ENCODE peak calls at places on chromosomes 1 and 21, in eight cellular contexts. One of them, this sample, is unnamed.
A peak's percentile ranks its signal among the peaks of the same experiment; 100 is the strongest.

GRCh38 chr1:183590225-183591191 is at the start of gene NCF2:
- DNase-seq in RWPE2: no peak
- DNase-seq in H9: no peak
- DNase-seq in cardiac muscle cell: no peak
- DNase-seq in left ventricle myocardium inferior: no peak
- DNase-seq in heart left ventricle: peak; percentile 46
- DNase-seq in ovary: no peak
- DNase-seq in adipocyte: no peak
- DNase-seq in this sample: no peak

GRCh38 chr1:90763506-90763905 is 46.4 kb upstream of the BARHL2 start:
- DNase-seq in RWPE2: no peak
- DNase-seq in H9: no peak
- DNase-seq in cardiac muscle cell: no peak
- DNase-seq in left ventricle myocardium inferior: no peak
- DNase-seq in heart left ventricle: no peak
- DNase-seq in ovary: no peak
- DNase-seq in adipocyte: no peak
- DNase-seq in this sample: no peak

GRCh38 chr1:14896381-14897079 is 257.0 kb upstream of the TMEM51 start:
- DNase-seq in RWPE2: no peak
- DNase-seq in H9: no peak
- DNase-seq in cardiac muscle cell: peak; percentile 24
- DNase-seq in left ventricle myocardium inferior: no peak
- DNase-seq in heart left ventricle: no peak
- DNase-seq in ovary: no peak
- DNase-seq in adipocyte: no peak
- DNase-seq in this sample: no peak

GRCh38 chr21:43712268-43712942 is 6.5 kb upstream of the PDXK start:
- DNase-seq in RWPE2: peak; percentile 88
- DNase-seq in H9: peak; percentile 32
- DNase-seq in cardiac muscle cell: no peak
- DNase-seq in left ventricle myocardium inferior: no peak
- DNase-seq in heart left ventricle: no peak
- DNase-seq in ovary: no peak
- DNase-seq in adipocyte: peak; percentile 55
- DNase-seq in this sample: no peak

GRCh38 chr1:5526385-5526750 is 465.9 kb downstream of the NPHP4 start:
- DNase-seq in RWPE2: no peak
- DNase-seq in H9: no peak
- DNase-seq in cardiac muscle cell: no peak
- DNase-seq in left ventricle myocardium inferior: no peak
- DNase-seq in heart left ventricle: no peak
- DNase-seq in ovary: no peak
- DNase-seq in adipocyte: no peak
- DNase-seq in this sample: no peak

GRCh38 chr1:150083907-150084306 is 16.3 kb downstream of the VPS45 start:
- DNase-seq in RWPE2: no peak
- DNase-seq in H9: no peak
- DNase-seq in cardiac muscle cell: no peak
- DNase-seq in left ventricle myocardium inferior: no peak
- DNase-seq in heart left ventricle: no peak
- DNase-seq in ovary: no peak
- DNase-seq in adipocyte: no peak
- DNase-seq in this sample: no peak

GRCh38 chr1:244735404-244735803 is 82.5 kb downstream of the DESI2 start:
- DNase-seq in RWPE2: no peak
- DNase-seq in H9: peak; percentile 58
- DNase-seq in cardiac muscle cell: no peak
- DNase-seq in left ventricle myocardium inferior: no peak
- DNase-seq in heart left ventricle: no peak
- DNase-seq in ovary: no peak
- DNase-seq in adipocyte: no peak
- DNase-seq in this sample: no peak

GRCh38 chr1:206461602-206462455 is 8.4 kb upstream of the IKBKE start:
- DNase-seq in RWPE2: no peak
- DNase-seq in H9: peak; percentile 61
- DNase-seq in cardiac muscle cell: peak; percentile 84
- DNase-seq in left ventricle myocardium inferior: no peak
- DNase-seq in heart left ventricle: peak; percentile 63
- DNase-seq in ovary: no peak
- DNase-seq in adipocyte: peak; percentile 90
- DNase-seq in this sample: peak; percentile 72

GRCh38 chr21:8997011-8997440 is 1524.4 kb upstream of the TPTE start:
- DNase-seq in RWPE2: no peak
- DNase-seq in H9: no peak
- DNase-seq in cardiac muscle cell: no peak
- DNase-seq in left ventricle myocardium inferior: no peak
- DNase-seq in heart left ventricle: no peak
- DNase-seq in ovary: no peak
- DNase-seq in adipocyte: no peak
- DNase-seq in this sample: no peak
- H3K9me3 ChIP-seq in RWPE2: peaks cover 31% of the 10 kb centered on the region
- H3K9me3 ChIP-seq in H9: peaks cover 80% of the 10 kb centered on the region
- H3K9me3 ChIP-seq in cardiac muscle cell: peaks cover 14% of the 10 kb centered on the region
- H3K9me3 ChIP-seq in left ventricle myocardium inferior: peaks cover 7% of the 10 kb centered on the region
- H3K9me3 ChIP-seq in heart left ventricle: no peaks in the 10 kb centered on the region
- H3K9me3 ChIP-seq in ovary: no peaks in the 10 kb centered on the region
- H3K9me3 ChIP-seq in adipocyte: no peaks in the 10 kb centered on the region
- H3K9me3 ChIP-seq in this sample: peaks cover 4% of the 10 kb centered on the region

DNA sequence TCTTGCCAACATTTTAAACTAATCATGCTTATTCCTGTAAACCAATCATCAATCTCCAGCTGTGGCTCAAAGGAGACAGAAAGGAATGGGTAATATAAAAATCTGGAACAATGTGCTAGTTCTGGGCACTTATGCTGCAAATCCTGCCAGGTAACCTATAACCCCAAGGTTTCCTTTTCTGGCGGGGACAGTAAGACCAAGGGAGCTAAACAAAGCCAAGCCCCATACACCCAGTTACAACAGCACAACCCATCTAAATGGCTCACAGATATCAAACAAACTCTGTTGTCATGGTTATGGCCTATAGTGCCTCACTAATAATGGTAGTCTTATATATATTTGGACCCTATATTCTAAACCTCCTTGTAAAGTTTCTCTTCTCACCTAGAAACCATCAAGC is 36.9 kb upstream of the CTBS start:
- DNase-seq in RWPE2: no peak
- DNase-seq in H9: no peak
- DNase-seq in cardiac muscle cell: no peak
- DNase-seq in left ventricle myocardium inferior: no peak
- DNase-seq in heart left ventricle: no peak
- DNase-seq in ovary: no peak
- DNase-seq in adipocyte: no peak
- DNase-seq in this sample: no peak
- H3K9me3 ChIP-seq in RWPE2: no peaks in the 10 kb centered on the region
- H3K9me3 ChIP-seq in H9: peaks cover 17% of the 10 kb centered on the region
- H3K9me3 ChIP-seq in cardiac muscle cell: peaks cover 4% of the 10 kb centered on the region
- H3K9me3 ChIP-seq in left ventricle myocardium inferior: no peaks in the 10 kb centered on the region
- H3K9me3 ChIP-seq in heart left ventricle: no peaks in the 10 kb centered on the region
- H3K9me3 ChIP-seq in ovary: no peaks in the 10 kb centered on the region
- H3K9me3 ChIP-seq in adipocyte: peaks cover 11% of the 10 kb centered on the region
- H3K9me3 ChIP-seq in this sample: peaks cover under 1% of the 10 kb centered on the region

GRCh38 chr1:49576327-49576901 is 447.3 kb downstream of the AGBL4 start:
- DNase-seq in RWPE2: no peak
- DNase-seq in H9: no peak
- DNase-seq in cardiac muscle cell: no peak
- DNase-seq in left ventricle myocardium inferior: no peak
- DNase-seq in heart left ventricle: no peak
- DNase-seq in ovary: no peak
- DNase-seq in adipocyte: no peak
- DNase-seq in this sample: no peak
- H3K9me3 ChIP-seq in RWPE2: no peaks in the 10 kb centered on the region
- H3K9me3 ChIP-seq in H9: peaks cover 73% of the 10 kb centered on the region
- H3K9me3 ChIP-seq in cardiac muscle cell: no peaks in the 10 kb centered on the region
- H3K9me3 ChIP-seq in left ventricle myocardium inferior: peaks cover 63% of the 10 kb centered on the region
- H3K9me3 ChIP-seq in heart left ventricle: no peaks in the 10 kb centered on the region
- H3K9me3 ChIP-seq in ovary: no peaks in the 10 kb centered on the region
- H3K9me3 ChIP-seq in adipocyte: peaks cover 9% of the 10 kb centered on the region
- H3K9me3 ChIP-seq in this sample: no peaks in the 10 kb centered on the region

DNA sequence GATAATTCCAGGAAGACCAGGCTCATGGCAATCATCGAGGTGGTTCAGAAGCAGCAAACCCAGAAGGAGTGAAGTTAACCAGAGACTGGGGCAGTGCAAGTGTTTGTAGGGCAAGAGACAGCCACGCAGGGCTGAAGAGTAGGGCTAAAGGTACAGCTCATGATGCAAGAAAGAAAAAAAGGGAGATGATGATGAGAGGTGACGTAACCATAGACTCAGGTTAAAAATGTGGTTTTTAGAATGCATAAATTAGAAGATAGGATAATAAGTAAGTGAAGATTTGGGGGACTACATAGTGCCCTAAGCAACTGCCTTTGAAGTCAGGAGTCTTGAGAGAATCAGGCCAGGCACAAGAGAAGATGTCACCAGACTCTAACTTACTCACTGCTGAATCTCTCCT is 333 bp downstream of the LCE7A start:
- DNase-seq in RWPE2: no peak
- DNase-seq in H9: no peak
- DNase-seq in cardiac muscle cell: no peak
- DNase-seq in left ventricle myocardium inferior: no peak
- DNase-seq in heart left ventricle: no peak
- DNase-seq in ovary: no peak
- DNase-seq in adipocyte: no peak
- DNase-seq in this sample: no peak
- H3K9me3 ChIP-seq in RWPE2: no peaks in the 10 kb centered on the region
- H3K9me3 ChIP-seq in H9: peaks cover 82% of the 10 kb centered on the region
- H3K9me3 ChIP-seq in cardiac muscle cell: no peaks in the 10 kb centered on the region
- H3K9me3 ChIP-seq in left ventricle myocardium inferior: no peaks in the 10 kb centered on the region
- H3K9me3 ChIP-seq in heart left ventricle: no peaks in the 10 kb centered on the region
- H3K9me3 ChIP-seq in ovary: no peaks in the 10 kb centered on the region
- H3K9me3 ChIP-seq in adipocyte: no peaks in the 10 kb centered on the region
- H3K9me3 ChIP-seq in this sample: no peaks in the 10 kb centered on the region

GRCh38 chr1:80666073-80666472 is 1134.7 kb upstream of the ADGRL2 start:
- DNase-seq in RWPE2: no peak
- DNase-seq in H9: no peak
- DNase-seq in cardiac muscle cell: no peak
- DNase-seq in left ventricle myocardium inferior: no peak
- DNase-seq in heart left ventricle: no peak
- DNase-seq in ovary: no peak
- DNase-seq in adipocyte: no peak
- DNase-seq in this sample: no peak

GRCh38 chr1:80673935-80674597 is 1126.7 kb upstream of the ADGRL2 start:
- DNase-seq in RWPE2: no peak
- DNase-seq in H9: no peak
- DNase-seq in cardiac muscle cell: no peak
- DNase-seq in left ventricle myocardium inferior: no peak
- DNase-seq in heart left ventricle: no peak
- DNase-seq in ovary: no peak
- DNase-seq in adipocyte: peak; percentile 51
- DNase-seq in this sample: no peak

GRCh38 chr1:80668370-80668769 is 1132.4 kb upstream of the ADGRL2 start:
- DNase-seq in RWPE2: no peak
- DNase-seq in H9: no peak
- DNase-seq in cardiac muscle cell: no peak
- DNase-seq in left ventricle myocardium inferior: no peak
- DNase-seq in heart left ventricle: no peak
- DNase-seq in ovary: no peak
- DNase-seq in adipocyte: no peak
- DNase-seq in this sample: no peak
- H3K9me3 ChIP-seq in RWPE2: no peaks in the 10 kb centered on the region
- H3K9me3 ChIP-seq in H9: no peaks in the 10 kb centered on the region
- H3K9me3 ChIP-seq in cardiac muscle cell: no peaks in the 10 kb centered on the region
- H3K9me3 ChIP-seq in left ventricle myocardium inferior: no peaks in the 10 kb centered on the region
- H3K9me3 ChIP-seq in heart left ventricle: no peaks in the 10 kb centered on the region
- H3K9me3 ChIP-seq in ovary: no peaks in the 10 kb centered on the region
- H3K9me3 ChIP-seq in adipocyte: no peaks in the 10 kb centered on the region
- H3K9me3 ChIP-seq in this sample: no peaks in the 10 kb centered on the region

GRCh38 chr1:246989901-246990300 is 18.0 kb downstream of the ZNF695 start:
- DNase-seq in RWPE2: no peak
- DNase-seq in H9: no peak
- DNase-seq in cardiac muscle cell: no peak
- DNase-seq in left ventricle myocardium inferior: no peak
- DNase-seq in heart left ventricle: no peak
- DNase-seq in ovary: no peak
- DNase-seq in adipocyte: no peak
- DNase-seq in this sample: no peak

GRCh38 chr1:246988316-246988715 is 19.5 kb downstream of the ZNF695 start:
- DNase-seq in RWPE2: no peak
- DNase-seq in H9: no peak
- DNase-seq in cardiac muscle cell: no peak
- DNase-seq in left ventricle myocardium inferior: no peak
- DNase-seq in heart left ventricle: no peak
- DNase-seq in ovary: no peak
- DNase-seq in adipocyte: no peak
- DNase-seq in this sample: no peak

DNA sequence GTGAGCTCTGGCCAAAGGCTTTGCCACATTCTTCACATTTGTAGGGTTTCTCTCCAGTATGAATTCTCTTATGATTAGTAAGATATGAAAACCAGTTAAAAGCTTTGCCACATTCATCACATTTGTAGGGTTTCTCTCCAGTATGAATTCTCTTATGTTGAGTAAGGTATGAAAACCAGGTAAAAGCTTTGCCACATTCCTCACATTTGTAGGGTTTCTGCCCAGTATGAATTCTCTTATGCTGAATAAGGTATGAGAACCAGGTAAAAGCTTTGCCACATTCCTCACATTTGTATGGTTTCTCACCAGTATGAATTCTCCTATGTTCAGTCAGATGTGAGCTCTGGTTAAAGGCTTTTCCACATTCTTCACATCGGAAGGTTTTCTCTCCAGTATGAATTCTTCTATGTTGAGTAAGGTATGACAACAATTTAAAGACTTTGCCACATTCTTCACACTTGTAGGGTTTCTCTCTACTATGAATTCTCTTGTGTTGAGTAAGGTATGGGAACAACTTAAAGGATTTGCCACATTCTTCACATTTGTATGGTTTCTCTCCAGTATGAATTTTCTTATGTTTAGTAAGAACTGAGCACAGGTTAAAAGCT is 20.7 kb downstream of the ZNF695 start:
- DNase-seq in RWPE2: no peak
- DNase-seq in H9: no peak
- DNase-seq in cardiac muscle cell: no peak
- DNase-seq in left ventricle myocardium inferior: no peak
- DNase-seq in heart left ventricle: no peak
- DNase-seq in ovary: no peak
- DNase-seq in adipocyte: no peak
- DNase-seq in this sample: no peak
- H3K9me3 ChIP-seq in RWPE2: peaks cover 21% of the 10 kb centered on the region
- H3K9me3 ChIP-seq in H9: peaks cover 79% of the 10 kb centered on the region
- H3K9me3 ChIP-seq in cardiac muscle cell: peaks cover 8% of the 10 kb centered on the region
- H3K9me3 ChIP-seq in left ventricle myocardium inferior: peaks cover 100% of the 10 kb centered on the region
- H3K9me3 ChIP-seq in heart left ventricle: peaks cover 7% of the 10 kb centered on the region
- H3K9me3 ChIP-seq in ovary: no peaks in the 10 kb centered on the region
- H3K9me3 ChIP-seq in adipocyte: peaks cover 93% of the 10 kb centered on the region
- H3K9me3 ChIP-seq in this sample: peaks cover 8% of the 10 kb centered on the region

GRCh38 chr1:55323760-55324159 is 108.6 kb upstream of the USP24 start:
- DNase-seq in RWPE2: no peak
- DNase-seq in H9: peak; percentile 45
- DNase-seq in cardiac muscle cell: no peak
- DNase-seq in left ventricle myocardium inferior: no peak
- DNase-seq in heart left ventricle: no peak
- DNase-seq in ovary: no peak
- DNase-seq in adipocyte: no peak
- DNase-seq in this sample: no peak
- H3K9me3 ChIP-seq in RWPE2: no peaks in the 10 kb centered on the region
- H3K9me3 ChIP-seq in H9: no peaks in the 10 kb centered on the region
- H3K9me3 ChIP-seq in cardiac muscle cell: no peaks in the 10 kb centered on the region
- H3K9me3 ChIP-seq in left ventricle myocardium inferior: no peaks in the 10 kb centered on the region
- H3K9me3 ChIP-seq in heart left ventricle: no peaks in the 10 kb centered on the region
- H3K9me3 ChIP-seq in ovary: no peaks in the 10 kb centered on the region
- H3K9me3 ChIP-seq in adipocyte: no peaks in the 10 kb centered on the region
- H3K9me3 ChIP-seq in this sample: no peaks in the 10 kb centered on the region

GRCh38 chr21:27268290-27268689 is 301.4 kb upstream of the ADAMTS5 start:
- DNase-seq in RWPE2: no peak
- DNase-seq in H9: no peak
- DNase-seq in cardiac muscle cell: peak; percentile 16
- DNase-seq in left ventricle myocardium inferior: no peak
- DNase-seq in heart left ventricle: no peak
- DNase-seq in ovary: no peak
- DNase-seq in adipocyte: peak; percentile 44
- DNase-seq in this sample: no peak
- H3K9me3 ChIP-seq in RWPE2: no peaks in the 10 kb centered on the region
- H3K9me3 ChIP-seq in H9: no peaks in the 10 kb centered on the region
- H3K9me3 ChIP-seq in cardiac muscle cell: no peaks in the 10 kb centered on the region
- H3K9me3 ChIP-seq in left ventricle myocardium inferior: no peaks in the 10 kb centered on the region
- H3K9me3 ChIP-seq in heart left ventricle: no peaks in the 10 kb centered on the region
- H3K9me3 ChIP-seq in ovary: no peaks in the 10 kb centered on the region
- H3K9me3 ChIP-seq in adipocyte: no peaks in the 10 kb centered on the region
- H3K9me3 ChIP-seq in this sample: no peaks in the 10 kb centered on the region

This sample was measured in T-helper 17 cell.